ENCODE peak calls at places on chromosomes 1 and 21, in nine cellular contexts. One of them, this sample, is unnamed.
A peak's percentile ranks its signal among the peaks of the same experiment; 100 is the strongest.

GRCh38 chr1:33143181-33143580 is 38.7 kb downstream of the TRIM62 start:
- DNase-seq in lower leg skin: no peak
- DNase-seq in nephron progenitor cell: no peak
- DNase-seq in AG10803: peak; percentile 37
- DNase-seq in HFF-Myc: no peak
- DNase-seq in bronchial epithelial cell: no peak
- DNase-seq in HFFc6: peak; percentile 12
- DNase-seq in Peyer's patch: no peak
- DNase-seq in AG04450: peak; percentile 21
- DNase-seq in this sample: no peak

GRCh38 chr1:61337981-61338848 is 255.9 kb downstream of the NFIA start:
- DNase-seq in HFFc6: peak; percentile 91
- DNase-seq in bronchial epithelial cell: peak; percentile 97
- DNase-seq in nephron progenitor cell: peak; percentile 28
- DNase-seq in HFF-Myc: peak; percentile 78
- DNase-seq in lower leg skin: no peak
- DNase-seq in Peyer's patch: peak; percentile 21
- DNase-seq in AG04450: no peak
- DNase-seq in AG10803: peak; percentile 85
- DNase-seq in this sample: no peak

GRCh38 chr1:223133301-223133823 is 9.7 kb downstream of the TLR5 start:
- DNase-seq in lower leg skin: peak; percentile 82
- DNase-seq in HFFc6: no peak
- DNase-seq in AG04450: no peak
- DNase-seq in Peyer's patch: no peak
- DNase-seq in HFF-Myc: no peak
- DNase-seq in nephron progenitor cell: no peak
- DNase-seq in bronchial epithelial cell: no peak
- DNase-seq in AG10803: no peak
- DNase-seq in this sample: no peak

GRCh38 chr1:8562881-8563865 is 245.3 kb downstream of the SLC45A1 start:
- DNase-seq in HFF-Myc: no peak
- DNase-seq in HFFc6: peak; percentile 19
- DNase-seq in AG10803: peak; percentile 54
- DNase-seq in nephron progenitor cell: no peak
- DNase-seq in bronchial epithelial cell: no peak
- DNase-seq in AG04450: no peak
- DNase-seq in Peyer's patch: no peak
- DNase-seq in lower leg skin: no peak
- DNase-seq in this sample: no peak

GRCh38 chr1:76781447-76781846 is 85.8 kb upstream of the ST6GALNAC5 start:
- DNase-seq in bronchial epithelial cell: no peak
- DNase-seq in Peyer's patch: no peak
- DNase-seq in HFFc6: no peak
- DNase-seq in AG04450: no peak
- DNase-seq in nephron progenitor cell: no peak
- DNase-seq in HFF-Myc: no peak
- DNase-seq in lower leg skin: no peak
- DNase-seq in AG10803: no peak
- DNase-seq in this sample: no peak

GRCh38 chr21:42609806-42610205 is 43.6 kb upstream of the PDE9A start:
- DNase-seq in AG04450: no peak
- DNase-seq in lower leg skin: peak; percentile 49
- DNase-seq in AG10803: no peak
- DNase-seq in HFF-Myc: no peak
- DNase-seq in HFFc6: no peak
- DNase-seq in Peyer's patch: no peak
- DNase-seq in bronchial epithelial cell: no peak
- DNase-seq in nephron progenitor cell: no peak
- DNase-seq in this sample: no peak

GRCh38 chr1:226157761-226158316 is 28.7 kb downstream of the ACBD3 start:
- DNase-seq in AG04450: no peak
- DNase-seq in nephron progenitor cell: no peak
- DNase-seq in HFFc6: no peak
- DNase-seq in lower leg skin: no peak
- DNase-seq in AG10803: no peak
- DNase-seq in bronchial epithelial cell: no peak
- DNase-seq in HFF-Myc: no peak
- DNase-seq in Peyer's patch: no peak
- DNase-seq in this sample: no peak

GRCh38 chr1:229238674-229239415 is 32.1 kb upstream of the RAB4A start:
- DNase-seq in AG04450: no peak
- DNase-seq in HFF-Myc: no peak
- DNase-seq in HFFc6: peak; percentile 27
- DNase-seq in bronchial epithelial cell: peak; percentile 62
- DNase-seq in nephron progenitor cell: no peak
- DNase-seq in lower leg skin: peak; percentile 85
- DNase-seq in Peyer's patch: no peak
- DNase-seq in AG10803: peak; percentile 58
- DNase-seq in this sample: no peak

GRCh38 chr21:35077975-35078374 is 28.9 kb upstream of the RUNX1 start:
- DNase-seq in AG04450: no peak
- DNase-seq in AG10803: no peak
- DNase-seq in nephron progenitor cell: no peak
- DNase-seq in bronchial epithelial cell: peak; percentile 84
- DNase-seq in Peyer's patch: no peak
- DNase-seq in lower leg skin: no peak
- DNase-seq in HFF-Myc: no peak
- DNase-seq in HFFc6: no peak
- DNase-seq in this sample: no peak

GRCh38 chr1:79497193-79497773 is 490.8 kb upstream of the ADGRL4 start:
- DNase-seq in Peyer's patch: no peak
- DNase-seq in AG10803: peak; percentile 35
- DNase-seq in HFFc6: peak; percentile 48
- DNase-seq in HFF-Myc: peak; percentile 14
- DNase-seq in bronchial epithelial cell: peak; percentile 37
- DNase-seq in nephron progenitor cell: peak; percentile 32
- DNase-seq in AG04450: peak; percentile 13
- DNase-seq in lower leg skin: no peak
- DNase-seq in this sample: no peak

GRCh38 chr1:32393832-32394140 is 455 bp downstream of the BSDC1 start:
- DNase-seq in Peyer's patch: peak; percentile 53
- DNase-seq in bronchial epithelial cell: peak; percentile 20
- DNase-seq in HFF-Myc: no peak
- DNase-seq in AG10803: no peak
- DNase-seq in AG04450: no peak
- DNase-seq in lower leg skin: no peak
- DNase-seq in nephron progenitor cell: no peak
- DNase-seq in HFFc6: peak; percentile 19
- DNase-seq in this sample: no peak

GRCh38 chr1:90340604-90341003 is 345.7 kb downstream of the ZNF326 start:
- DNase-seq in HFFc6: no peak
- DNase-seq in lower leg skin: no peak
- DNase-seq in Peyer's patch: no peak
- DNase-seq in bronchial epithelial cell: no peak
- DNase-seq in HFF-Myc: no peak
- DNase-seq in AG04450: no peak
- DNase-seq in AG10803: no peak
- DNase-seq in nephron progenitor cell: no peak
- DNase-seq in this sample: no peak

GRCh38 chr1:185490924-185491323 is 173.9 kb upstream of the IVNS1ABP start:
- DNase-seq in HFF-Myc: no peak
- DNase-seq in Peyer's patch: no peak
- DNase-seq in lower leg skin: no peak
- DNase-seq in nephron progenitor cell: no peak
- DNase-seq in AG10803: no peak
- DNase-seq in AG04450: no peak
- DNase-seq in HFFc6: no peak
- DNase-seq in bronchial epithelial cell: no peak
- DNase-seq in this sample: no peak

GRCh38 chr21:46605759-46606426 is 1.0 kb upstream of the S100B start:
- DNase-seq in nephron progenitor cell: no peak
- DNase-seq in HFF-Myc: no peak
- DNase-seq in HFFc6: no peak
- DNase-seq in bronchial epithelial cell: no peak
- DNase-seq in Peyer's patch: peak; percentile 59
- DNase-seq in lower leg skin: no peak
- DNase-seq in AG04450: no peak
- DNase-seq in AG10803: no peak
- DNase-seq in this sample: no peak

GRCh38 chr1:29875557-29876028 is 639.3 kb downstream of the PTPRU start:
- DNase-seq in nephron progenitor cell: no peak
- DNase-seq in AG04450: no peak
- DNase-seq in HFFc6: no peak
- DNase-seq in HFF-Myc: no peak
- DNase-seq in Peyer's patch: no peak
- DNase-seq in AG10803: no peak
- DNase-seq in bronchial epithelial cell: peak; percentile 63
- DNase-seq in lower leg skin: peak; percentile 57
- DNase-seq in this sample: no peak

GRCh38 chr21:32565856-32566465 is 19.4 kb downstream of the TCP10L start:
- DNase-seq in AG10803: peak; percentile 38
- DNase-seq in nephron progenitor cell: no peak
- DNase-seq in bronchial epithelial cell: no peak
- DNase-seq in HFFc6: peak; percentile 28
- DNase-seq in Peyer's patch: no peak
- DNase-seq in HFF-Myc: no peak
- DNase-seq in lower leg skin: no peak
- DNase-seq in AG04450: no peak
- DNase-seq in this sample: no peak

GRCh38 chr1:158329807-158330206 is 1.5 kb downstream of the CD1B start:
- DNase-seq in AG10803: no peak
- DNase-seq in lower leg skin: no peak
- DNase-seq in nephron progenitor cell: no peak
- DNase-seq in Peyer's patch: peak; percentile 42
- DNase-seq in bronchial epithelial cell: peak; percentile 17
- DNase-seq in HFFc6: no peak
- DNase-seq in HFF-Myc: no peak
- DNase-seq in AG04450: no peak
- DNase-seq in this sample: no peak

GRCh38 chr21:39348355-39349210 is at the start of gene HMGN1:
- DNase-seq in AG10803: peak; percentile 83
- DNase-seq in Peyer's patch: peak; percentile 84
- DNase-seq in bronchial epithelial cell: peak; percentile 55
- DNase-seq in AG04450: peak; percentile 68
- DNase-seq in lower leg skin: peak; percentile 96
- DNase-seq in nephron progenitor cell: peak; percentile 88
- DNase-seq in HFF-Myc: no peak
- DNase-seq in HFFc6: peak; percentile 69
- DNase-seq in this sample: peak; percentile 86
- TF ChIP-seq CTCF in AG10803: no peak
- TF ChIP-seq CTCF in Peyer's patch: no peak
- TF ChIP-seq CTCF in bronchial epithelial cell: no peak
- TF ChIP-seq CTCF in AG04450: no peak
- TF ChIP-seq CTCF in lower leg skin: no peak
- TF ChIP-seq CTCF in nephron progenitor cell: no peak
- TF ChIP-seq CTCF in HFF-Myc: no peak
- TF ChIP-seq CTCF in HFFc6: no peak
- TF ChIP-seq CTCF in this sample: no peak

DNA sequence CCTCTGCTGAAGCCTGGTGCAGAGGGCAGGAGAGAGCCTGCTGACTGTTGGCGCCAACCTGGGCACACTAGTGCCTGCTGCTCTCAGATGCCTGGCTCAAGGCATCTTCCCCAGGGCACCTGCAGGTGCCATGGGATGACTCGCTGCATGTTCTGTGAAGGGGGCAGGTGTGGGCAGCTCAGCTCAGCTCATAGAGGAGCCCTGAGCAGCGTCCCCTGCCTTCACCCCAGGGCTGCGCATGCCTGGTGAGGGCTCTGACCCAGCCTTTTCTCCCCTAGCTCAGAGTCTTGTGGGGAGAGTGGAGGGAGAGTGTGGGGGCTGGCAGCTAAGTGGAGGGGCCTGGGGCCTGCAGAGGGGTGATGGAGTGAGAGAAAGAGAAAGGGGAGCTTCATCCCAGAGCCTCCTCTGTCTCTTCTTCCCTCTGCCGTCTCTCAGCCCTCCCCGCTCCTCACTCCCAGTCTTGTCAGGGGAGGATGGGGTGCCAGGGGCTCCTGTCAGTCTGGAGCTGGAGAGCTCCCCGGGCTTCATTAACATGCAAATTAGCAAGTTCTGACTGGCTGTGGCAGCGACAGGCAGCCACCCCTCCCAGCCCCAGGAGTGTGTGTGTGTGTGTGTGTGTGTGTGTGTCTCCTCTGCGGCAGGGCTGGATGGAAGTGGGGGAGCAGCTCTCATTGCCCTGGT is 33.8 kb downstream of the FOXO6 start:
- DNase-seq in HFFc6: no peak
- DNase-seq in nephron progenitor cell: peak; percentile 59
- DNase-seq in AG10803: no peak
- DNase-seq in HFF-Myc: no peak
- DNase-seq in bronchial epithelial cell: peak; percentile 8
- DNase-seq in AG04450: no peak
- DNase-seq in lower leg skin: no peak
- DNase-seq in Peyer's patch: no peak
- DNase-seq in this sample: no peak
- TF ChIP-seq CTCF in HFFc6: peak; percentile 9
- TF ChIP-seq CTCF in nephron progenitor cell: no peak
- TF ChIP-seq CTCF in AG10803: no peak
- TF ChIP-seq CTCF in HFF-Myc: no peak
- TF ChIP-seq CTCF in bronchial epithelial cell: peak; percentile 3
- TF ChIP-seq CTCF in AG04450: no peak
- TF ChIP-seq CTCF in lower leg skin: no peak
- TF ChIP-seq CTCF in Peyer's patch: no peak
- TF ChIP-seq CTCF in this sample: no peak

GRCh38 chr1:108316545-108316944 is 72.7 kb upstream of the NBPF4 start:
- DNase-seq in AG10803: peak; percentile 14
- DNase-seq in HFF-Myc: no peak
- DNase-seq in nephron progenitor cell: no peak
- DNase-seq in lower leg skin: no peak
- DNase-seq in HFFc6: peak; percentile 17
- DNase-seq in AG04450: no peak
- DNase-seq in Peyer's patch: no peak
- DNase-seq in bronchial epithelial cell: peak; percentile 29
- DNase-seq in this sample: no peak
- TF ChIP-seq CTCF in AG10803: peak; percentile 42
- TF ChIP-seq CTCF in HFF-Myc: peak; percentile 33
- TF ChIP-seq CTCF in nephron progenitor cell: peak; percentile 14
- TF ChIP-seq CTCF in lower leg skin: no peak
- TF ChIP-seq CTCF in HFFc6: peak; percentile 65
- TF ChIP-seq CTCF in AG04450: peak; percentile 40
- TF ChIP-seq CTCF in Peyer's patch: no peak
- TF ChIP-seq CTCF in bronchial epithelial cell: peak; percentile 36
- TF ChIP-seq CTCF in this sample: no peak

DNA sequence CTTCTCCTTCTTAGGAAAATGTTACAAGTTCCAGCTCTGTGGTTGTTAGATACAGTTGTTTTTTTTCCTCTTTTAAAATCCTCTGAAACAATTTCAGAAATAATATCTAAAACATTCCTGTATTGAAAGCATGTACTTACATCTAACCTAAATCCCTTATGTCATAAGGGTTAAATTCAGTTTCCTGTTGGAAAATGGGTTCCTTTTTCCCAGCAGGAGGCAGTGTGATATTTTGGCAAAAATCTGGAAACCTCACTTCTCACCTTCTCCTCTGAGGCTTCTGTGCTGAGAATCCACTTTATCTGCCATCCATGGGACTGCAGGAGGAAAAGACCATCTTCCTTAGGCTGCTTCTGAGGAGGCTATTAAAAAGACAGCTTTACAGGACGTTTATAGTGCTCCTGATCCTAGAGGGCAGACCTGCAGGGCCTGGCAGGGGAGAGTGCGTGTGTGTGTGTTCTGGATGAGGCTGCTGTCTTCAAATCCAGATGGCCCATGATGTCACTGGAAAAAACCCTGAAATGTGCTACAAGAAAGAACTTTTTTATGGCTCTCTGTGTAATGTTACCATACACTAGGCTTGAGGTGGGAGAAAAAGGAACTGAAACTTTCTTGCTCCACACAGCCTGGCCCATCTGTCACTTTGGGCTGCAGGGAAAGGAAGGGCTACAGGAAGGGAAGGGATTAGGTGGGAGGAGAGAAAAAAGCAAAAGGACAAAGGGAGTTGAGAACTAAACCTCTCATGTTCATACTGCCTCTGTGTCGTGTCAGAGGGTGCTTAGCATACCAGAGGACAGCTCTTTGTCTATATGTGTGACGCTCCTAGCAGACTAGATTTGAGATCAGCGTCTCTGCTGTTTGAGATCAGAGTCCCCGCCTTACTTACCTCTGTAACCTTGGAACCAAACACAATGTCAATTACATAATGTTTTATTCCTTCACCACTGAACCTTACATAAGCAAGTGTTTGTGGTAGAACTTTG is 379.2 kb upstream of the SPAG17 start:
- DNase-seq in AG10803: peak; percentile 12
- DNase-seq in HFF-Myc: no peak
- DNase-seq in nephron progenitor cell: peak; percentile 7
- DNase-seq in HFFc6: no peak
- DNase-seq in lower leg skin: no peak
- DNase-seq in AG04450: no peak
- DNase-seq in bronchial epithelial cell: no peak
- DNase-seq in Peyer's patch: no peak
- DNase-seq in this sample: no peak
- TF ChIP-seq CTCF in AG10803: peak; percentile 23
- TF ChIP-seq CTCF in HFF-Myc: peak; percentile 9
- TF ChIP-seq CTCF in nephron progenitor cell: peak; percentile 32
- TF ChIP-seq CTCF in HFFc6: peak; percentile 40
- TF ChIP-seq CTCF in lower leg skin: no peak
- TF ChIP-seq CTCF in AG04450: no peak
- TF ChIP-seq CTCF in bronchial epithelial cell: no peak
- TF ChIP-seq CTCF in Peyer's patch: no peak
- TF ChIP-seq CTCF in this sample: no peak

This sample was measured in pancreas.